ENCODE peak calls at places on chromosomes 2 and 18, in four cellular contexts. Y, P, I and X are unnamed samples.

GRCh38 chr2:105912081-105912480 is 167.4 kb downstream of the NCK2 start:
- DNase-seq in P (no peak), I (no peak), Y (no peak), X (no peak)

GRCh38 chr2:227134591-227134990 is 29.4 kb downstream of the COL4A4 start:
- DNase-seq in Y (no peak), P (no peak), I (no peak), X (no peak)

GRCh38 chr2:226115102-226115831 is 684.4 kb downstream of the IRS1 start:
- DNase-seq in Y (no peak), I (peak), P (no peak), X (no peak)

GRCh38 chr2:43083278-43083677 is 143.1 kb downstream of the ZFP36L2 start:
- DNase-seq in Y (no peak), I (no peak), P (no peak), X (no peak)

GRCh38 chr2:5673861-5674240 is 18.3 kb upstream of the SOX11 start:
- DNase-seq in Y (no peak), I (no peak), P (no peak), X (no peak)

GRCh38 chr18:49949991-49950395 is 136.7 kb upstream of the ACAA2 start:
- DNase-seq in Y (no peak), I (no peak), P (no peak), X (no peak)

GRCh38 chr2:232133078-232133477 is 171.6 kb downstream of the DIS3L2 start:
- DNase-seq in I (no peak), Y (no peak), P (no peak), X (no peak)

GRCh38 chr18:2431836-2432235 is 139.5 kb downstream of the METTL4 start:
- DNase-seq in P (no peak), I (no peak), Y (no peak), X (no peak)

GRCh38 chr2:227033471-227034148 is 130.4 kb downstream of the COL4A4 start:
- DNase-seq in P (no peak), I (no peak), Y (peak), X (peak)

GRCh38 chr2:120956486-120957156 is 221.0 kb downstream of the GLI2 start:
- DNase-seq in I (no peak), Y (no peak), P (no peak), X (no peak)

GRCh38 chr2:224181534-224182155 is 142.6 kb upstream of the SERPINE2 start:
- DNase-seq in Y (no peak), I (no peak), P (no peak), X (no peak)

GRCh38 chr2:182907081-182907830 is 40.8 kb upstream of the FRZB start:
- DNase-seq in I (no peak), Y (peak), P (no peak), X (no peak)

GRCh38 chr2:124560592-124561112 is 535.6 kb downstream of the CNTNAP5 start:
- DNase-seq in Y (no peak), I (no peak), P (no peak), X (no peak)

GRCh38 chr2:20485989-20486388 is 39.1 kb downstream of the RHOB start:
- DNase-seq in Y (no peak), I (no peak), P (no peak), X (no peak)

GRCh38 chr2:209956276-209956675 is 46.2 kb upstream of the RPE start:
- DNase-seq in I (no peak), Y (no peak), P (no peak), X (no peak)

GRCh38 chr2:38315707-38316333 is 61.3 kb downstream of the ATL2 start:
- DNase-seq in I (peak), Y (peak), P (peak), X (peak)

GRCh38 chr2:75896779-75897366 is 186.2 kb upstream of the GCFC2 start:
- DNase-seq in P (no peak), I (peak), Y (peak), X (peak)

GRCh38 chr2:37627715-37628114 is 43.7 kb downstream of the CDC42EP3 start:
- DNase-seq in P (no peak), I (no peak), Y (no peak), X (no peak)

GRCh38 chr2:12818416-12819097 is 101.8 kb downstream of the TRIB2 start:
- DNase-seq in I (no peak), Y (no peak), P (no peak), X (no peak)

GRCh38 chr18:43514747-43515146 is 237.5 kb upstream of the SYT4 start:
- DNase-seq in Y (no peak), P (no peak), I (no peak), X (no peak)

GRCh38 chr2:130387804-130388203 is 31.9 kb downstream of the PTPN18 start:
- DNase-seq in P (no peak), Y (no peak), I (no peak), X (no peak)

GRCh38 chr2:102540882-102541281 is 67.9 kb downstream of the SLC9A4 start:
- DNase-seq in P (no peak), I (no peak), Y (no peak), X (no peak)

GRCh38 chr2:177992992-177993391 is 79.6 kb downstream of the PDE11A start:
- DNase-seq in Y (no peak), P (no peak), I (no peak), X (no peak)

GRCh38 chr2:188664391-188664790 is 309.8 kb upstream of the COL3A1 start:
- DNase-seq in P (no peak), I (no peak), Y (no peak), X (no peak)

GRCh38 chr2:203782262-203782976 is 76.0 kb downstream of the CD28 start:
- DNase-seq in P (no peak), I (no peak), Y (peak), X (no peak)

GRCh38 chr18:35927431-35927830 is 45.0 kb upstream of the RMP24 start:
- DNase-seq in I (no peak), P (no peak), Y (no peak), X (no peak)

GRCh38 chr2:136751406-136751805 is 13.9 kb upstream of the THSD7B start:
- DNase-seq in I (no peak), Y (no peak), P (no peak), X (no peak)

GRCh38 chr18:79476918-79477685 is 81.4 kb downstream of the NFATC1 start:
- DNase-seq in Y (no peak), I (no peak), P (no peak), X (no peak)

GRCh38 chr2:77778917-77779316 is 256.7 kb upstream of the LRRTM4 start:
- DNase-seq in I (no peak), Y (no peak), P (no peak), X (no peak)

GRCh38 chr2:213086566-213086965 is 64.8 kb downstream of the IKZF2 start:
- DNase-seq in Y (no peak), I (no peak), P (no peak), X (no peak)

GRCh38 chr2:144137705-144138428 is 382.1 kb downstream of the ZEB2 start:
- DNase-seq in P (no peak), I (no peak), Y (no peak), X (no peak)

GRCh38 chr2:23673830-23674679 is 252.9 kb downstream of the ATAD2B start:
- DNase-seq in I (no peak), P (no peak), Y (peak), X (no peak)

GRCh38 chr2:56008661-56009411 is 85.3 kb upstream of the EFEMP1 start:
- DNase-seq in P (no peak), I (no peak), Y (no peak), X (no peak)
- TF ChIP-seq SPI1 in P (no peak), I (no peak), Y (no peak), X (no peak)

DNA sequence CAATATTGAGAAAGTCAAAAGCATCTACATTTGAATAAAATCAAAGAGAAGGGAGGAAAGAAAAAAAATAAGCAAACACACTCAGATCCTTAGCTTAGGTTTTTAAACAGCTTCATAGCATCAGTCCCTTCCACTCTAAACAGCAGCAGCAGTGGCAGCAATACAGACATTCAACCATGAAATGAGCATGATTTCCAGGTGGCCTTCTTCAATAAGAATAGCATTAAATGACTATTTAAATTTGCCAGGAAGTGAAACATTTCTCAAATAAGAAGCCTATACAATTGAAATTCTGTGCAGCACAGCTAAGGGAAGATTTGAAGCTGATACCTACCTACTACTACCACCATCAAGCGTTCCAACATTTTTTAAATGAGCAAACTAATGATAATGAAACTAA is 138.1 kb upstream of the REG3G start:
- DNase-seq in I (no peak), P (no peak), Y (no peak), X (no peak)
- TF ChIP-seq SPI1 in I (no peak), P (no peak), Y (no peak), X (no peak)

GRCh38 chr2:175457846-175458408 is 276.4 kb upstream of the ATP5MC3 start:
- DNase-seq in Y (no peak), I (no peak), P (no peak), X (no peak)

GRCh38 chr2:175462246-175462645 is 280.7 kb upstream of the ATP5MC3 start:
- DNase-seq in P (no peak), I (peak), Y (no peak), X (no peak)

GRCh38 chr2:175464311-175464670 is 282.8 kb upstream of the ATP5MC3 start:
- DNase-seq in I (no peak), P (no peak), Y (no peak), X (no peak)

GRCh38 chr2:175463639-175464310 is 282.3 kb upstream of the ATP5MC3 start:
- DNase-seq in P (no peak), Y (no peak), I (peak), X (no peak)

DNA sequence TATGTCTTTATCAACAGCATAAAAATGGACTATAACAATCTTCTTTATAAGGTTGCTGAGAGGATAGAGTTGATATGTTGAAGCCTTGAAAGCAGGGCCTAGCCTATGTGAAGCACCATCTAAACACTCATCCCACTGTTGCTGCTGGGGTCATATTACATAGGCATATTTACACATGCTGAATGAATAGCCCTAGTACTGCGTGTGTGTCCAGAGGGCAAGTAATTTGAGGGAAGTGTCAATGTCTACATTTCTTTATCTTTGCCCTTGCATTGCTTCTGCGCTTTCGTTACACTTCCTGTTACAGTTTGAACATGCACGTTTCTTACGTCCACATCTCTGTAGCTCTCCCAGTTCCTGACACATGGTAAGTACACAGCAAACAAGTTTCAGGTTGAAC is 280.3 kb upstream of the ATP5MC3 start:
- DNase-seq in I (no peak), Y (no peak), P (no peak), X (no peak)
- TF ChIP-seq SPI1 in I (peak), Y (no peak), P (no peak), X (no peak)

DNA sequence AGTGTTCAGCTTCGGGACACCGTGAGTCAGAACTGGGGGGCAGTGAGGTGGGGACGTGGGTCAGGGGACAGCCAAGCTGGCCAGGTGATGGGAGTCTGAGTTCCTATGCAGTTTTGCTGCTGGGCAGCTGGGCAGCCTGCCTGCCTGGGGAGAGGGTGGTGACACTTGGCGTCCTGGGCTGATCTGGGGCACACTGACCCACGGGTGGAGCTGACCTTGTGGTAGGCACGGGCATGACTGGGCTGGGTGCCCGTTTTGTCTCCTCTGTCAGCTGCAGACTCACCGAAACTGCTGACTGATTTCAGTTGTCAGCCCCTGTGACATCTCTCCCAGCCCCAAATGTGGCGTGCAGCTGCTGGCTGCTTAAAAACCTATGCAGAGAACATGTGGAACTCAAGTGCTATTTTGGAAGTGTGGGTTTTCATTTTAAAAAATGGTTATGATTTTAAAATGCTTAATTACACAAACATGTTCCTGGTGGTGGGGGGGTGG is 32.6 kb upstream of the E2F6 start:
- DNase-seq in I (no peak), Y (no peak), P (peak), X (no peak)
- TF ChIP-seq SPI1 in I (no peak), Y (no peak), P (no peak), X (no peak)

GRCh38 chr2:241463276-241464135 is 44.9 kb downstream of the STK25 start:
- DNase-seq in I (no peak), Y (no peak), P (no peak), X (no peak)
- TF ChIP-seq SPI1 in I (no peak), Y (no peak), P (no peak), X (no peak)